ENCODE peak calls at places on chromosome 10, in six cellular contexts. W is GM23338, E is aorta, O is kidney epithelial cell, D is ovary, N is psoas muscle. A is an unnamed sample.

GRCh38 chr10:132407846-132408278 is 10.9 kb downstream of the PWWP2B start:
- DNase-seq in D (peak; percentile 65), E (no peak), W (peak; percentile 91), N (no peak), O (no peak), A (peak; percentile 97)

GRCh38 chr10:6578221-6579192 is 1.6 kb downstream of the PRKCQ start:
- DNase-seq in E (no peak), O (no peak), N (no peak), W (no peak), D (no peak), A (no peak)

GRCh38 chr10:21518629-21519321 is 6.7 kb downstream of the SKIDA1 start:
- DNase-seq in D (peak; percentile 47), N (no peak), O (no peak), E (no peak), W (no peak), A (no peak)

GRCh38 chr10:96840841-96841518 is 8.9 kb downstream of the LCOR start:
- DNase-seq in O (no peak), N (no peak), E (no peak), D (peak; percentile 39), W (no peak), A (no peak)

GRCh38 chr10:79404231-79404609 is 41.2 kb downstream of the ZCCHC24 start:
- DNase-seq in D (peak; percentile 87), O (no peak), E (peak; percentile 84), N (peak; percentile 81), W (peak; percentile 41), A (peak; percentile 85)

GRCh38 chr10:13684252-13684791 is 97.6 kb downstream of the PRPF18 start:
- DNase-seq in N (peak; percentile 81), O (no peak), W (no peak), E (peak; percentile 87), D (peak; percentile 44), A (no peak)

GRCh38 chr10:82888809-82889455 is 1013.9 kb downstream of the NRG3 start:
- DNase-seq in D (no peak), N (no peak), O (no peak), W (peak; percentile 85), E (no peak), A (peak; percentile 72)

GRCh38 chr10:118925404-118925803 is 104.1 kb upstream of the NANOS1 start:
- DNase-seq in W (no peak), D (no peak), O (no peak), N (no peak), E (no peak), A (no peak)

GRCh38 chr10:21526184-21526951 is 886 bp upstream of the SKIDA1 start:
- DNase-seq in N (peak; percentile 91), O (no peak), W (peak; percentile 81), E (peak; percentile 95), D (peak; percentile 88), A (no peak)

GRCh38 chr10:49518982-49519578 is 19.8 kb downstream of the ERCC6 start:
- DNase-seq in W (peak; percentile 75), E (no peak), N (no peak), D (peak; percentile 25), O (no peak), A (peak; percentile 56)

GRCh38 chr10:58399410-58399809 is 14.2 kb downstream of the TFAM start:
- DNase-seq in N (no peak), W (no peak), D (no peak), O (no peak), E (no peak), A (no peak)

GRCh38 chr10:58397830-58398229 is 12.6 kb downstream of the TFAM start:
- DNase-seq in E (no peak), D (no peak), N (no peak), O (no peak), W (no peak), A (no peak)

GRCh38 chr10:58393317-58393716 is 8.1 kb downstream of the TFAM start:
- DNase-seq in O (no peak), W (no peak), N (no peak), D (no peak), E (no peak), A (no peak)

GRCh38 chr10:58396057-58396456 is 10.8 kb downstream of the TFAM start:
- DNase-seq in O (no peak), E (no peak), W (no peak), N (no peak), D (no peak), A (no peak)

DNA sequence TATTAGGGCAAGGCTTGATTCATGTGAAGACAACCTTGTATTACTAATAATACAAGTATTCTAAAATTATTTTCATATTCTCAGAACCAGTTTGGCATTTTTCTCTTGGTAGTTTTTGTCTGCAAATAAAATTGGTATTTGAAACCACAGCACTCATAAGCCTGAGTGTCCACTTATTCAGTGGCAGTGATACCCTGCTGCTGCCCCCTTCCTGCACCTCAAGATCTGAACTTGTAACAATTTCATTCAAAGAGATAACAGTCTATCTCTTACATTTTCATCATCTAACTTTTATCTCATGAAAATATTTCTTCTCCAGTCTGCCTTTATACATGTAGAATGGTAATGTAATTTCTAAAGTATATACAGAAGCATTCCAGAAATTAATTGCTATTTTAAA is 9.3 kb downstream of the TFAM start:
- DNase-seq in E (no peak), W (no peak), D (no peak), O (no peak), N (no peak), A (no peak)
- H3K36me3 ChIP-seq in E (peaks cover 5% of the 10 kb centered on the region), W (peaks cover 47% of the 10 kb centered on the region), D (no peaks in the 10 kb centered on the region), O (no peaks in the 10 kb centered on the region), N (no peaks in the 10 kb centered on the region), A (peaks cover 18% of the 10 kb centered on the region)

GRCh38 chr10:117139581-117140524 is 1.8 kb upstream of the VAX1 start:
- DNase-seq in N (no peak), E (no peak), D (no peak), W (peak; percentile 60), O (no peak), A (peak; percentile 89)
- H3K27me3 ChIP-seq in N (peaks cover 42% of the 10 kb centered on the region), E (no peaks in the 10 kb centered on the region), D (no peaks in the 10 kb centered on the region), W (peaks cover 99% of the 10 kb centered on the region), O (peaks cover 85% of the 10 kb centered on the region), A (peaks cover 98% of the 10 kb centered on the region)

GRCh38 chr10:34575882-34576281 is 239.2 kb downstream of the PARD3 start:
- DNase-seq in D (no peak), O (no peak), E (no peak), W (no peak), N (no peak), A (no peak)
- H3K4me3 ChIP-seq in D (no peak overlapping the region), O (no peak overlapping the region), E (no peak overlapping the region), W (no peak overlapping the region), N (no peak overlapping the region), A (no peak overlapping the region)

GRCh38 chr10:33235951-33236350 is 98.5 kb downstream of the NRP1 start:
- DNase-seq in O (no peak), W (no peak), E (no peak), N (no peak), D (no peak), A (no peak)
- H3K36me3 ChIP-seq in O (no peaks in the 10 kb centered on the region), W (no peaks in the 10 kb centered on the region), E (no peaks in the 10 kb centered on the region), N (no peaks in the 10 kb centered on the region), D (no peaks in the 10 kb centered on the region), A (no peaks in the 10 kb centered on the region)

DNA sequence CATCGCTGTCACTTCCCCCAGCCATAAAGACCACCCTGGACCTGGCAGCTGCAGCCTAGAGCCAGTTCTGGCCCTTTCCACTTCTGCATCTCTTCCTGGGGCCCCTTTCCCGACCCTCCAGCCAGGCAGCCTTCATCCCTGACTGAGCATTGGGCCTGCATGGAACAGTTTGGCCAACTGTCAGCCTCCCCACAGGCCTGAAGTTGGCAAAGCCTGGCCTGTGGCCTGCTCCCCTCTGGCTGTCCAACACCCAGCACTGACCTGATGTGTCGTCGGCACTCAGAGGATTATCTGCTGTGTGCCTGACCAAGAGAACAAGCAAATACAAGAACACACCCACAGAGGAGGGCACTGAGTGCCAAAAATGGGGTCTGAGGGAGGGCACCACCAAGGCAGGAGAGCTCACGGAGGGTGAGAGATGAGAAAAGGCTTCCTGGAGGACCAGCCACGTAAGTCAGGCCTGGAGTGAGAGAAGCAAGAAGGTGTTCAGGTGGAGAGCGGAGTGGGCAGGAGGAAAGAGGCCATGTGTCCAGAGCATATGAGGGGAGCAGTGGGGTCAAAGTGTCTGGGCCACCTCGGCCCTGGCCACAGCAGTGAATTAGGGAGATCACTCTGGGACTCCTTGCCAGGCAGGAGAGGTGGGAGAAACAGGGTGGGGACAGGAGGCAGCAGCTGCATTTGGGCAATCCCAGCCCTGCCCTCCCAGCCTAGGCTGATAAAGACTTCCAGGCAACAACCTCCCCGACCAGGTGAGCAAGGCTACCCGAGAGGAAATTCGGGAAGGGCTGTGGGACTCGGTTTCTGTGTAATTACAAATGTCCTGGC is 4.5 kb downstream of the GPRIN2 start:
- DNase-seq in O (no peak), E (peak; percentile 75), W (no peak), D (peak; percentile 14), N (peak; percentile 46), A (no peak)
- H3K27me3 ChIP-seq in O (peaks cover 22% of the 10 kb centered on the region), E (no peaks in the 10 kb centered on the region), W (no peaks in the 10 kb centered on the region), D (no peaks in the 10 kb centered on the region), N (peaks cover 7% of the 10 kb centered on the region), A (peaks cover 13% of the 10 kb centered on the region)

GRCh38 chr10:62689712-62690111 is 114.8 kb upstream of the ADO start:
- DNase-seq in O (no peak), W (no peak), N (no peak), D (no peak), E (no peak), A (no peak)

GRCh38 chr10:62693306-62693705 is 111.2 kb upstream of the ADO start:
- DNase-seq in N (no peak), E (no peak), D (no peak), O (no peak), W (no peak), A (no peak)

GRCh38 chr10:62690703-62691102 is 113.8 kb upstream of the ADO start:
- DNase-seq in N (no peak), O (no peak), W (peak; percentile 50), E (no peak), D (no peak), A (peak; percentile 57)

GRCh38 chr10:62692085-62692484 is 112.4 kb upstream of the ADO start:
- DNase-seq in W (peak; percentile 38), D (no peak), N (no peak), E (no peak), O (no peak), A (peak; percentile 61)

GRCh38 chr10:62691331-62691730 is 113.2 kb upstream of the ADO start:
- DNase-seq in O (no peak), D (no peak), E (no peak), N (no peak), W (no peak), A (no peak)
- H3K4me3 ChIP-seq in O (no peak overlapping the region), D (no peak overlapping the region), E (no peak overlapping the region), N (no peak overlapping the region), W (no peak overlapping the region), A (no peak overlapping the region)

DNA sequence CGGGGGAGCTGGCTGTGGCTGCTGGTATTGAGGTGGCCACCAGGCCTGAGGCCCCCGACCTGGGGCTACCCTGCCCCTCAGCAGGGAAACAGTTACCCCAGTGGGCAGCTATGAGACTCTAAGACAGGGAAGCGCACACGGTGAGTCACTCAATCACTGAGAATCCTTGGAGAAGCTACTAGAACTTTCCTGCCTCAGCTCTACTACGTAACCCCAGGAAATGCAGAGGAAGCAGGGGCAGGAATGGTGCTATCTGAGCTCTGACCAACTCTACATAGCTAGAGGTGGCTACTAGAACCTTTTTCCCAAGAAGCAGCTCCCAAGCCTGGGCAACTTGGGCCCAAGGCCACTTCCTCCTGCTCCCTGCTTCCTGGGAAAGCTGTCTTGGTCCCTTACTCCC is 11.8 kb downstream of the DNAJB12 start:
- DNase-seq in D (no peak), E (no peak), N (no peak), O (no peak), W (no peak), A (peak; percentile 25)
- H3K36me3 ChIP-seq in D (no peaks in the 10 kb centered on the region), E (no peaks in the 10 kb centered on the region), N (no peaks in the 10 kb centered on the region), O (no peaks in the 10 kb centered on the region), W (no peaks in the 10 kb centered on the region), A (peaks cover 5% of the 10 kb centered on the region)

GRCh38 chr10:100709655-100710054 is 35.7 kb upstream of the PAX2 start:
- DNase-seq in W (no peak), O (no peak), D (no peak), E (no peak), N (no peak), A (peak; percentile 66)
- H3K27me3 ChIP-seq in W (peaks cover 76% of the 10 kb centered on the region), O (peaks cover 18% of the 10 kb centered on the region), D (no peaks in the 10 kb centered on the region), E (no peaks in the 10 kb centered on the region), N (peaks cover 45% of the 10 kb centered on the region), A (peaks cover 66% of the 10 kb centered on the region)

GRCh38 chr10:8042032-8042863 is 12.2 kb upstream of the GATA3 start:
- DNase-seq in N (no peak), O (no peak), E (peak; percentile 55), D (no peak), W (peak; percentile 35), A (peak; percentile 41)
- H3K4me3 ChIP-seq in N (no peak overlapping the region), O (no peak overlapping the region), E (no peak overlapping the region), D (no peak overlapping the region), W (peak overlapping the region; percentile 56), A (no peak overlapping the region)

A was measured in H7.